ENCODE peak calls at places on chromosomes 2 and 18, in six cellular contexts. B is H1, L is mesenchymal stem cell, T is neuronal stem cell, R is trophoblast cell, M is IMR-90. C is an unnamed sample.

GRCh38 chr2:176075476-176075875 is 8.3 kb downstream of the EVX2 start:
- DNase-seq in B (peak), L (no peak), T (no peak), R (no peak), M (no peak), C (peak)

GRCh38 chr2:9565436-9566153 is 10.0 kb upstream of the ADAM17 start:
- DNase-seq in B (no peak), L (peak), T (no peak), R (no peak), M (peak), C (no peak)

GRCh38 chr2:2581331-2582159 is 250.5 kb upstream of the MYT1L start:
- DNase-seq in B (peak), L (no peak), T (no peak), R (no peak), M (no peak), C (peak)

GRCh38 chr18:7174359-7175107 is 56.4 kb upstream of the LRRC30 start:
- DNase-seq in B (no peak), L (no peak), T (no peak), R (no peak), M (no peak), C (peak)

GRCh38 chr2:160664603-160665145 is 171.1 kb upstream of the RBMS1 start:
- DNase-seq in B (no peak), L (no peak), T (no peak), R (no peak), M (no peak), C (no peak)

GRCh38 chr2:5367321-5367720 is 324.9 kb upstream of the SOX11 start:
- DNase-seq in B (no peak), L (no peak), T (peak), R (no peak), M (no peak), C (no peak)

GRCh38 chr2:239155806-239156480 is 244.9 kb downstream of the HDAC4 start:
- DNase-seq in B (no peak), L (no peak), T (no peak), R (no peak), M (no peak), C (peak)

GRCh38 chr2:67865871-67866386 is 196.9 kb downstream of the C1D start:
- DNase-seq in B (no peak), L (no peak), T (no peak), R (no peak), M (no peak), C (no peak)

GRCh38 chr2:235692671-235693171 is 198.9 kb downstream of the AGAP1 start:
- DNase-seq in B (no peak), L (no peak), T (no peak), R (no peak), M (no peak), C (no peak)

GRCh38 chr2:61291851-61292575 is 130.0 kb downstream of the C2orf74 start:
- DNase-seq in B (no peak), L (peak), T (no peak), R (peak), M (peak), C (no peak)

DNA sequence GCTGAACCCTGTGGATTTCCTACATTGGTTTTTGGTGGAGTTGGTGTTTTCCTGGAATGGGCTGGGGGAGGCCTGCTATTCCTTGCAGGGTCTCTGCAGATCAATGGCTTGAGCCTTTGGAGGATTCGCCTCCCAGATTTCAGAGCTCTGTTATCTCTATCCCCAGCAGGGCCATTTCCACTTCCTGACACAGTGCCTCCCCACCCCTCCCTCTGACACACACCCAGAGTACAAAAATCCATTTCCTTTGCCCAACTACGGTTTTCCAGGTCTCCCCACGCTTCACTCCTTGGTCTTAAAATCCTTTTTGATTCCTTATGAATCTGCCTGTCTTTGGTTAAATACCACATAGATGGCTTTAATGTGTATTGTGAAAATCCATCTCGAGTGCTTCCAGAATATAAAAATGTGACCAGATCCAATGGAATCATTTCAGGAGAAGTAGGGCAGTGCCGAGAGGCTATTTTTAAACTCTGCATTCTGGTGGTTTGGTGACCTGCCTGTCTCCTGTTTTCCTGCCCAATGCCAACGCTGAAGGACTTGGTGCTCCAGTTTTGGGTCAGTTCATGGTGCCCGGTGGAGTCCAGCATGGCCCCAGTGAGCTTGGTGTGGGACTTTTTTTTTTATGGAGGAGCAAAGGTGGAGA is 60.9 kb downstream of the ARL4C start:
- DNase-seq in B (no peak), L (no peak), T (no peak), R (no peak), M (no peak), C (no peak)
- H3K14ac ChIP-seq in B (no peak), L (no peak), T (no peak), R (no peak), M (no peak), C (no peak)

GRCh38 chr2:204033601-204034495 is 97.3 kb downstream of the ICOS start:
- DNase-seq in B (no peak), L (no peak), T (no peak), R (no peak), M (no peak), C (no peak)
- H2BK5ac ChIP-seq in B (no peak), L (no peak), T (no peak), R (no peak), M (no peak), C (no peak)

GRCh38 chr18:48356909-48357631 is 52.1 kb downstream of the ZBTB7C start:
- DNase-seq in B (no peak), L (no peak), T (no peak), R (peak), M (no peak), C (peak)
- H3K14ac ChIP-seq in B (no peak), L (no peak), T (no peak), R (no peak), M (no peak), C (no peak)

GRCh38 chr18:317618-318017 is 49.8 kb upstream of the THOC1 start:
- DNase-seq in B (no peak), L (no peak), T (no peak), R (no peak), M (no peak), C (no peak)
- H2BK5ac ChIP-seq in B (no peak), L (no peak), T (no peak), R (no peak), M (no peak), C (no peak)

GRCh38 chr2:170848587-170848986 is 31.9 kb downstream of the GAD1 start:
- DNase-seq in B (no peak), L (peak), T (no peak), R (no peak), M (peak), C (no peak)
- H3K14ac ChIP-seq in B (no peak), L (no peak), T (no peak), R (no peak), M (no peak), C (no peak)

GRCh38 chr2:234240917-234241316 is 190.4 kb downstream of the SPP2 start:
- DNase-seq in B (no peak), L (peak), T (no peak), R (no peak), M (peak), C (no peak)
- H2BK5ac ChIP-seq in B (no peak), L (peak), T (peak), R (no peak), M (no peak), C (no peak)